ENCODE peak calls at places on chromosomes 3 and 15, in seven cellular contexts. K is body of pancreas, P is A549, N is endodermal cell, J is transverse colon, Y is mucosa of descending colon, I is breast epithelium. X is an unnamed sample. For H3K4me1, the result is how much of the 10 kb centered on the place peaks cover.

GRCh38 chr3:169992156-169992555 is 25.5 kb downstream of the SEC62 start:
- DNase-seq in J (no peak), N (no peak), Y (no peak), K (no peak), I (no peak), P (no peak), X (no peak)

GRCh38 chr15:74790080-74790916 is 8.4 kb downstream of the CSK start:
- DNase-seq in J (peak), N (no peak), Y (peak), I (no peak), P (no peak), K (no peak), X (peak)

GRCh38 chr15:38507570-38507969 is 53.6 kb downstream of the FAM98B start:
- DNase-seq in K (no peak), P (no peak), Y (no peak), N (no peak), I (no peak), J (no peak), X (no peak)

GRCh38 chr15:28125673-28126651 is 26.8 kb upstream of the OCA2 start:
- DNase-seq in P (peak), K (no peak), Y (peak), J (no peak), N (peak), I (no peak), X (peak)

GRCh38 chr15:34055868-34056595 is 17.0 kb upstream of the AVEN start:
- DNase-seq in P (no peak), N (no peak), K (no peak), I (no peak), J (no peak), Y (no peak), X (no peak)

GRCh38 chr15:64010719-64011118 is 35.6 kb downstream of the DAPK2 start:
- DNase-seq in K (peak), N (peak), Y (peak), P (peak), I (peak), J (peak), X (no peak)

GRCh38 chr3:49133226-49133951 is 539 bp upstream of the LAMB2 start:
- DNase-seq in Y (peak), I (peak), P (peak), J (peak), N (peak), K (peak), X (peak)

GRCh38 chr3:183560607-183561006 is 5.1 kb upstream of the KLHL6 start:
- DNase-seq in K (no peak), P (peak), J (no peak), Y (peak), I (no peak), N (peak), X (no peak)

GRCh38 chr3:137165117-137165806 is 207.5 kb downstream of the IL20RB start:
- DNase-seq in N (peak), Y (no peak), P (peak), I (no peak), J (no peak), K (no peak), X (no peak)

GRCh38 chr15:60660290-60661051 is 181.5 kb upstream of the ICE2 start:
- DNase-seq in J (no peak), I (no peak), N (no peak), Y (peak), P (no peak), K (no peak), X (no peak)

GRCh38 chr3:145070795-145071194 is 1090.2 kb downstream of the PLOD2 start:
- DNase-seq in P (no peak), Y (no peak), I (no peak), J (no peak), N (no peak), K (peak), X (no peak)

GRCh38 chr15:55742498-55742926 is 440 bp downstream of the PRTG start:
- DNase-seq in K (no peak), J (peak), N (no peak), P (peak), I (no peak), Y (peak), X (peak)

GRCh38 chr3:150059729-150060128 is 89.0 kb upstream of the PFN2 start:
- DNase-seq in P (no peak), J (no peak), N (no peak), Y (no peak), K (no peak), I (no peak), X (no peak)

GRCh38 chr3:8603115-8603710 is 41.4 kb downstream of the SSUH2 start:
- DNase-seq in Y (no peak), P (no peak), K (no peak), I (no peak), N (no peak), J (no peak), X (no peak)

GRCh38 chr3:177284383-177284881 is 87.2 kb upstream of the TBL1XR1 start:
- DNase-seq in Y (peak), N (peak), P (peak), J (peak), K (no peak), I (no peak), X (peak)

GRCh38 chr3:123202451-123202850 is 708 bp downstream of the SEC22A start:
- DNase-seq in I (no peak), P (peak), K (no peak), J (no peak), Y (no peak), N (peak), X (no peak)

GRCh38 chr3:151263126-151263525 is 15.2 kb downstream of the P2RY14 start:
- DNase-seq in K (no peak), I (no peak), Y (no peak), N (no peak), P (no peak), J (no peak), X (no peak)

GRCh38 chr3:53996153-53996861 is 104.6 kb upstream of the SELENOK start:
- DNase-seq in Y (peak), I (no peak), J (peak), N (peak), P (peak), K (no peak), X (no peak)

GRCh38 chr3:55440406-55440708 is 46.7 kb downstream of the WNT5A start:
- DNase-seq in Y (no peak), P (no peak), I (no peak), K (peak), N (no peak), J (no peak), X (no peak)

GRCh38 chr3:44072601-44073540 is 168.8 kb upstream of the TOPAZ1 start:
- DNase-seq in P (no peak), Y (no peak), J (no peak), K (no peak), N (no peak), I (no peak), X (no peak)

GRCh38 chr3:78888650-78889049 is 879.1 kb downstream of the ROBO1 start:
- DNase-seq in K (no peak), Y (no peak), J (no peak), N (no peak), P (no peak), I (no peak), X (no peak)

GRCh38 chr3:78893161-78893560 is 874.6 kb downstream of the ROBO1 start:
- DNase-seq in N (no peak), I (no peak), Y (no peak), K (no peak), J (no peak), P (no peak), X (no peak)

GRCh38 chr3:78887029-78887428 is 880.8 kb downstream of the ROBO1 start:
- DNase-seq in P (peak), N (no peak), K (no peak), J (no peak), Y (no peak), I (no peak), X (no peak)

GRCh38 chr3:78887608-78888011 is 880.2 kb downstream of the ROBO1 start:
- DNase-seq in Y (no peak), P (no peak), K (no peak), J (no peak), I (no peak), N (no peak), X (no peak)

DNA sequence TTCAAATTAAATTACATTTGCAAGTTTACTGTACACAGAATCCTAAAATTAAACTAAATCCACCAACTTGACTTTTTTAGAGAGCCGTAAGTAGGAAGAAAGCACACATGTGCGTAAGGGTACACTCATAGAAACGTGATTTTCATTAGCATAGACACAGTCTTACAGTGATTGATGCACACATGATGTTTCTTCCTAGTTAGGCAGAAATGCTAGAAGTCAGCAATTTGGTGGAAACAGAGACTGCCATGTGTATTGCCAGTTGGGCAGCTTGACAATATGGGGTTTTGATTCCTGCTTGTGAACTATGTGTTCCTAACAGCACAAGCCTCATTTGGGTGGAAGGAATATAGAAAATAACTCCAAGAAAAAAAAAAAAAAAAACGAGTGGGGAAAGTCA is 878.5 kb downstream of the ROBO1 start:
- DNase-seq in K (no peak), I (no peak), N (no peak), J (no peak), Y (no peak), P (no peak), X (no peak)
- H3K4me1 ChIP-seq in K (under half), I (under half), N (under half), J (under half), Y (under half), P (under half), X (under half)

DNA sequence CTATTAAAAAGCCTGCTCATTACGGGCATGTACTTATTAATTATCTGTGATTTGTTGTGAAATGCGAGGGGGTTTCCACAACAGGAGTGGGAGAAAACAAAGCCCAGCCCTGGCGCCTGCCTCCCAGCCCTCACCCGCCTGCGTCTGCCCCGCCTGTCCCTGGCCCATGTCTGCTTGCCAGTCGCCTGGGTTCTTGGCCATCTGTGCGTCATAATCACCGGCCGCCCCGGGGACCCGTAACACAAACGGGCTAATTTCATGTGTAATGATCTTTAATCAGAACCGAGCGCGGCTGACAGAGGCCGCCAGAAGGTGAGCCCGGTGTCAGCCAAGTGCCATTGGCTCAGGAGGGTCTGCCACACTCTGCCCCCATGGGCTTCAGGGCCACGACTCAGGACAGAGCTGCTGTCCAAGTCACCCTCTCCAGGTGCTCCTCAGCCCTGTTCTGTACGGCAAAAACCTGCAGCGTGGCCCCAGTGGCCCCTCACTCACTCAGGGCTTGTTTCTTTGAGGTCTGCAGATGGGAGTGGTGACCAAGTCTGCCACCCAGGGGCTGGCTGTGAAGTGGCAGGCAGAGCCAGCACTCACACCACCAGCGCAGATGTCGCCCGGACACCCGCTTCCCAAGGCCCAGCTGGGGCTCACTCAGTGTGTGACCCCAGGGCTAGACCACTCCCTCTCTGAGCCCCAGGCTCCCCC is 28.8 kb upstream of the TMEM115 start:
- DNase-seq in Y (no peak), J (no peak), P (no peak), N (peak), K (peak), I (no peak), X (no peak)
- TF ChIP-seq CTCF in Y (no peak), J (no peak), P (no peak), N (peak), K (peak), I (no peak), X (no peak)

GRCh38 chr3:58059349-58060321 is 51.4 kb downstream of the FLNB start:
- DNase-seq in K (peak), P (peak), J (peak), Y (peak), N (no peak), I (no peak), X (no peak)
- H3K4me1 ChIP-seq in K (under half), P (half or more), J (half or more), Y (under half), N (under half), I (under half), X (under half)

DNA sequence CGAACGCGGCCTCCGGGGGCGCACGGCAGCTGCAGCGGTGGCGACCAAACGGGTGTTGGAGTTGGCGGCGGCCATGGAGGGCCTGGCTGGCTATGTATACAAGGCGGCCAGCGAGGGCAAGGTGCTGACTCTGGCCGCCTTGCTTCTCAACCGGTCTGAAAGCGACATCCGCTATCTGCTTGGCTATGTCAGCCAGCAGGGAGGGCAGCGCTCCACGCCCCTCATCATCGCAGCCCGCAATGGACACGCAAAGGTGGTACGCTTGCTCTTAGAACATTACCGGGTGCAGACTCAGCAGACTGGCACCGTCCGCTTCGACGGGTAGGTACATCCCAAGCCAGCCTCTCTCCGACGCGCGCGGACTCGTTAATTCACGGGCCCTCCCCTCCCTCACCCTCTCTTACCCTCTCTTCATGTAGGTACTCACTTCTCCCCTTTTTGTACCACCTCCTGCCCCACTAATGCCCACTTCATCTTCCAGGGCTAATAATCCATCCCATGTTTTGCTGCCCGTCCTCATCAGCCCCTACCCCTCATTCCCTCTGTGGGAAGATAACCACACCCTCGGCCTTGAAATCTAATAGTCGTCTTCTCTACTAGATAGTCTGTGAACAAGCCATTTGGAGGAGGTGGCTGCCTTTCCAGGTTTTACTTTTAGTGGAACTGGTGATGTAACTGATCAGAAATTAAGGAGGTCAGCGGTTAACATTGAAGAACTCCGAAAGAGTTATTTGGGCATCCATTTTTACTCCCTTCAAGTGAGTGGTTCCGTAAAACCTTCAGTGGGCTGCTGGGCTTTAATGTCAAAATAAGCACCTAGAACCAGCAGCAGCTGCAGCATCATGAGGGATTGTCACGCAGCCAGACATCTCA is 1.0 kb downstream of the FEM1B start:
- DNase-seq in Y (peak), P (peak), J (no peak), K (no peak), I (no peak), N (peak), X (no peak)
- TF ChIP-seq CTCF in Y (peak), P (no peak), J (peak), K (peak), I (no peak), N (no peak), X (no peak)

DNA sequence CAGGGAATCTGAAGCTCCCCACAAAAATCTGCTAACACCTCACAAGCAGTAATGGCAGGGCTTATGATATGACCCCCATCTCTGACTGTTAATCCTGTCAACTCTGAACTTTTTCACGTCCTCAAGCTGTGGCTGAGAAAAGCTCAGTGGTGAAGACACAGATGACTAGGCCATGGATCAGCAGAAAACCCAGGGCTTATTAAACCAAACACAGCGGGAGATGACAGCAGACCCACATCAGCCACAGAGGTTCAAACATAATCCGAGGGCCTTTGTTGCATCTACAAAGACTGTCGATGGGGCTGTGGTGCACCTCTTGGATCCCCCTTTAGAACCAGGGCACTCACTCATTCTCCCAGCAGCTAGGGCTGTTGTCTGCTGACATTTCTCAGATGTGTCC is 50.4 kb downstream of the GLB1 start:
- DNase-seq in I (no peak), K (no peak), Y (no peak), P (no peak), N (no peak), J (no peak), X (no peak)
- H3K4me1 ChIP-seq in I (under half), K (under half), Y (under half), P (under half), N (under half), J (under half), X (under half)

GRCh38 chr3:172717493-172718088 is 6.7 kb upstream of the NCEH1 start:
- DNase-seq in I (no peak), P (peak), N (no peak), K (no peak), Y (no peak), J (no peak), X (no peak)
- TF ChIP-seq CTCF in I (no peak), P (peak), N (peak), K (peak), Y (no peak), J (no peak), X (peak)

DNA sequence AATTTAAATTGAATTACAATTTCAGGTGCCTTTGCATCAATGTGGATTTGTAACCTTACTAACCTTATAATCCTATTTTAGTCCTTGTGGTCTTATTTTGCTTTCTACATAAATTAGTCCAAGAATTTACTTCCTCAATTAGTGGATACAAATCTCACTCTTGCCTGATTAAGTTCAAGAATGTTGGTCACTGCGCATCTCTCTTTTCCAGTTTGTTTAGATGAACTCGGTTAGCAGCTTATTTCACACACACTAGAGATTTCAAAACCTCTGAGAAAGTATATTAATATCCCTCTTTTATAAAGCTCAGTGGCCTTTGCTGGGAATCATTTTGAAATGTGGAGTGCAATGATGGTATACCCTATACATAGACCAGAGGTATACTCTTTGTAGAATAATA is 243.4 kb downstream of the DTWD1 start:
- DNase-seq in K (no peak), I (no peak), P (no peak), Y (no peak), N (no peak), J (no peak), X (no peak)
- H3K4me1 ChIP-seq in K (under half), I (under half), P (under half), Y (under half), N (under half), J (under half), X (under half)

GRCh38 chr3:197259096-197259495 is 39.3 kb downstream of the DLG1 start:
- DNase-seq in Y (no peak), K (no peak), J (no peak), N (no peak), P (no peak), I (no peak), X (no peak)

GRCh38 chr3:197257711-197258110 is 40.7 kb downstream of the DLG1 start:
- DNase-seq in J (no peak), N (no peak), I (no peak), Y (no peak), K (no peak), P (no peak), X (no peak)

GRCh38 chr3:197256104-197256503 is 42.3 kb downstream of the DLG1 start:
- DNase-seq in I (no peak), P (no peak), K (no peak), J (no peak), Y (no peak), N (no peak), X (no peak)

GRCh38 chr3:197258168-197258755 is 40.1 kb downstream of the DLG1 start:
- DNase-seq in J (no peak), N (no peak), K (no peak), I (no peak), Y (no peak), P (no peak), X (no peak)

GRCh38 chr3:197256836-197257444 is 41.5 kb downstream of the DLG1 start:
- DNase-seq in P (peak), Y (peak), J (peak), K (peak), I (no peak), N (no peak), X (no peak)
- TF ChIP-seq CTCF in P (peak), Y (peak), J (peak), K (peak), I (peak), N (peak), X (peak)

GRCh38 chr3:102183186-102183585 is 251.6 kb upstream of the ZPLD1 start:
- DNase-seq in I (no peak), P (no peak), N (no peak), J (no peak), K (no peak), Y (no peak), X (no peak)

GRCh38 chr3:102179321-102180290 is 255.2 kb upstream of the ZPLD1 start:
- DNase-seq in I (no peak), P (peak), Y (peak), K (no peak), J (no peak), N (no peak), X (no peak)

GRCh38 chr3:102180291-102180931 is 254.4 kb upstream of the ZPLD1 start:
- DNase-seq in P (peak), Y (no peak), K (no peak), N (no peak), I (no peak), J (no peak), X (no peak)

GRCh38 chr3:102182162-102182561 is 252.7 kb upstream of the ZPLD1 start:
- DNase-seq in P (peak), K (peak), I (no peak), Y (no peak), J (no peak), N (no peak), X (no peak)

GRCh38 chr3:102181202-102181920 is 253.5 kb upstream of the ZPLD1 start:
- DNase-seq in N (no peak), J (no peak), K (no peak), Y (no peak), I (no peak), P (peak), X (no peak)
- H3K4me1 ChIP-seq in N (under half), J (under half), K (half or more), Y (under half), I (under half), P (half or more), X (half or more)